ENCODE peak calls at places on chromosomes 16 and 17, in five cellular contexts. One of them, this sample, is unnamed.

GRCh38 chr17:18248811-18249210 is 9.7 kb downstream of the FLII start:
- DNase-seq in NCI-H1417: no peak
- DNase-seq in GF-D8: no peak
- DNase-seq in activated CD4-positive, alpha-beta T cell treated with anti-CD3 and anti-CD28 coated beads, Interleukin-2, amount 10 ng/mL, durations not matched to agents 7 days and 5 days: no peak
- DNase-seq in upper lobe of right lung: no peak
- DNase-seq in this sample: no peak

GRCh38 chr17:47184671-47185070 is 4.4 kb downstream of the CDC27 start:
- DNase-seq in upper lobe of right lung: no peak
- DNase-seq in GF-D8: no peak
- DNase-seq in NCI-H1417: no peak
- DNase-seq in activated CD4-positive, alpha-beta T cell treated with anti-CD3 and anti-CD28 coated beads, Interleukin-2, amount 10 ng/mL, durations not matched to agents 7 days and 5 days: no peak
- DNase-seq in this sample: no peak

GRCh38 chr17:78329263-78330059 is 30.4 kb downstream of the SOCS3 start:
- DNase-seq in upper lobe of right lung: no peak
- DNase-seq in activated CD4-positive, alpha-beta T cell treated with anti-CD3 and anti-CD28 coated beads, Interleukin-2, amount 10 ng/mL, durations not matched to agents 7 days and 5 days: no peak
- DNase-seq in NCI-H1417: no peak
- DNase-seq in GF-D8: peak; percentile 36
- DNase-seq in this sample: no peak

GRCh38 chr16:48930951-48931553 is 321.1 kb upstream of the N4BP1 start:
- DNase-seq in activated CD4-positive, alpha-beta T cell treated with anti-CD3 and anti-CD28 coated beads, Interleukin-2, amount 10 ng/mL, durations not matched to agents 7 days and 5 days: no peak
- DNase-seq in NCI-H1417: no peak
- DNase-seq in GF-D8: no peak
- DNase-seq in upper lobe of right lung: no peak
- DNase-seq in this sample: no peak

GRCh38 chr17:77124192-77124908 is 16.4 kb upstream of the SEC14L1 start:
- DNase-seq in activated CD4-positive, alpha-beta T cell treated with anti-CD3 and anti-CD28 coated beads, Interleukin-2, amount 10 ng/mL, durations not matched to agents 7 days and 5 days: no peak
- DNase-seq in NCI-H1417: no peak
- DNase-seq in GF-D8: no peak
- DNase-seq in upper lobe of right lung: no peak
- DNase-seq in this sample: no peak

GRCh38 chr16:31157136-31157535 is 7.3 kb upstream of the PRSS36 start:
- DNase-seq in NCI-H1417: no peak
- DNase-seq in GF-D8: peak; percentile 63
- DNase-seq in activated CD4-positive, alpha-beta T cell treated with anti-CD3 and anti-CD28 coated beads, Interleukin-2, amount 10 ng/mL, durations not matched to agents 7 days and 5 days: no peak
- DNase-seq in upper lobe of right lung: no peak
- DNase-seq in this sample: no peak

GRCh38 chr16:80931985-80932720 is 74.5 kb downstream of the CMC2 start:
- DNase-seq in activated CD4-positive, alpha-beta T cell treated with anti-CD3 and anti-CD28 coated beads, Interleukin-2, amount 10 ng/mL, durations not matched to agents 7 days and 5 days: peak; percentile 13
- DNase-seq in NCI-H1417: no peak
- DNase-seq in GF-D8: no peak
- DNase-seq in upper lobe of right lung: peak; percentile 73
- DNase-seq in this sample: peak; percentile 5

GRCh38 chr17:41655611-41656111 is 31.3 kb upstream of the KRT17 start:
- DNase-seq in GF-D8: no peak
- DNase-seq in NCI-H1417: no peak
- DNase-seq in upper lobe of right lung: peak; percentile 92
- DNase-seq in activated CD4-positive, alpha-beta T cell treated with anti-CD3 and anti-CD28 coated beads, Interleukin-2, amount 10 ng/mL, durations not matched to agents 7 days and 5 days: no peak
- DNase-seq in this sample: no peak

GRCh38 chr16:5062051-5062450 is 3.7 kb downstream of the C16orf89 start:
- DNase-seq in upper lobe of right lung: peak; percentile 37
- DNase-seq in NCI-H1417: no peak
- DNase-seq in GF-D8: no peak
- DNase-seq in activated CD4-positive, alpha-beta T cell treated with anti-CD3 and anti-CD28 coated beads, Interleukin-2, amount 10 ng/mL, durations not matched to agents 7 days and 5 days: no peak
- DNase-seq in this sample: no peak

GRCh38 chr17:45294506-45294905 is 22.3 kb downstream of the MAP3K14 start:
- DNase-seq in upper lobe of right lung: no peak
- DNase-seq in GF-D8: no peak
- DNase-seq in activated CD4-positive, alpha-beta T cell treated with anti-CD3 and anti-CD28 coated beads, Interleukin-2, amount 10 ng/mL, durations not matched to agents 7 days and 5 days: no peak
- DNase-seq in NCI-H1417: no peak
- DNase-seq in this sample: no peak

GRCh38 chr16:53430363-53430762 is 3.9 kb upstream of the RBL2 start:
- DNase-seq in upper lobe of right lung: no peak
- DNase-seq in activated CD4-positive, alpha-beta T cell treated with anti-CD3 and anti-CD28 coated beads, Interleukin-2, amount 10 ng/mL, durations not matched to agents 7 days and 5 days: no peak
- DNase-seq in GF-D8: no peak
- DNase-seq in NCI-H1417: no peak
- DNase-seq in this sample: no peak

GRCh38 chr17:46264456-46265198 is 30.3 kb upstream of the LRRC37A start:
- DNase-seq in activated CD4-positive, alpha-beta T cell treated with anti-CD3 and anti-CD28 coated beads, Interleukin-2, amount 10 ng/mL, durations not matched to agents 7 days and 5 days: no peak
- DNase-seq in NCI-H1417: no peak
- DNase-seq in GF-D8: no peak
- DNase-seq in upper lobe of right lung: no peak
- DNase-seq in this sample: no peak

This sample was measured in NCI-H1436.